ENCODE peak calls at places on chromosome 15, in eight cellular contexts. A, S, G, D, F, Q, C and X are unnamed samples.

GRCh38 chr15:90396321-90396720 is 8.3 kb downstream of the IQGAP1 start:
- DNase-seq in D (no peak), C (no peak), Q (no peak), A (no peak), G (no peak), F (no peak), S (no peak), X (no peak)

GRCh38 chr15:61657461-61657860 is 402.8 kb downstream of the VPS13C start:
- DNase-seq in C (no peak), S (no peak), A (no peak), Q (no peak), G (no peak), D (no peak), F (no peak), X (no peak)

GRCh38 chr15:69346112-69346511 is 47.4 kb downstream of the PAQR5 start:
- DNase-seq in D (no peak), F (no peak), Q (no peak), S (peak; percentile 59), C (peak; percentile 42), A (no peak), G (peak; percentile 25), X (no peak)

GRCh38 chr15:64284037-64284436 is 71.9 kb downstream of the CSNK1G1 start:
- DNase-seq in G (no peak), A (no peak), C (peak; percentile 59), Q (no peak), D (no peak), S (peak; percentile 67), F (no peak), X (no peak)

GRCh38 chr15:60674704-60675405 is 195.9 kb upstream of the ICE2 start:
- DNase-seq in F (no peak), S (peak; percentile 54), Q (no peak), D (no peak), A (no peak), C (no peak), G (no peak), X (no peak)

GRCh38 chr15:86830304-86830703 is 750.6 kb downstream of the AGBL1 start:
- DNase-seq in F (no peak), S (no peak), C (peak; percentile 20), D (peak; percentile 7), Q (no peak), G (peak; percentile 8), A (no peak), X (no peak)

GRCh38 chr15:60682115-60682514 is 203.2 kb upstream of the ICE2 start:
- DNase-seq in C (peak; percentile 65), G (no peak), Q (no peak), D (no peak), F (no peak), A (no peak), S (peak; percentile 87), X (no peak)

GRCh38 chr15:45429974-45430792 is 51.8 kb upstream of the GATM start:
- DNase-seq in G (peak; percentile 70), C (peak; percentile 28), F (peak; percentile 22), D (peak; percentile 56), Q (no peak), A (peak; percentile 83), S (peak; percentile 59), X (no peak)

GRCh38 chr15:64157599-64158125 is 5.2 kb downstream of the PPIB start:
- DNase-seq in G (no peak), D (no peak), F (no peak), A (no peak), S (no peak), Q (no peak), C (no peak), X (no peak)

GRCh38 chr15:65406402-65407000 is 16.2 kb downstream of the IGDCC4 start:
- DNase-seq in C (no peak), F (no peak), G (no peak), D (no peak), S (no peak), Q (no peak), A (no peak), X (no peak)

GRCh38 chr15:100944237-100944875 is 25.2 kb downstream of the LRRK1 start:
- DNase-seq in C (no peak), Q (no peak), A (no peak), G (no peak), F (no peak), D (no peak), S (peak; percentile 34), X (no peak)

GRCh38 chr15:25172691-25173090 is 217.9 kb downstream of the SNRPN start:
- DNase-seq in S (no peak), D (no peak), F (no peak), C (no peak), Q (no peak), A (no peak), G (no peak), X (no peak)

GRCh38 chr15:25989327-25989726 is 126.2 kb upstream of the ATP10A start:
- DNase-seq in G (no peak), Q (no peak), F (no peak), A (no peak), C (no peak), D (peak; percentile 30), S (no peak), X (no peak)

GRCh38 chr15:60795471-60795870 is 316.5 kb upstream of the ICE2 start:
- DNase-seq in G (no peak), Q (no peak), A (no peak), F (no peak), C (no peak), S (no peak), D (no peak), X (no peak)

GRCh38 chr15:31222769-31223345 is 103.8 kb upstream of the KLF13 start:
- DNase-seq in A (no peak), C (no peak), S (no peak), D (no peak), Q (no peak), F (no peak), G (no peak), X (no peak)

GRCh38 chr15:99371180-99372103 is 120.2 kb downstream of the LRRC28 start:
- DNase-seq in D (no peak), G (no peak), F (no peak), C (peak; percentile 36), A (no peak), Q (peak; percentile 63), S (peak; percentile 60), X (no peak)

GRCh38 chr15:78325092-78325843 is 14.9 kb upstream of the CRABP1 start:
- DNase-seq in Q (no peak), F (no peak), S (no peak), A (peak; percentile 69), G (no peak), C (peak; percentile 66), D (peak; percentile 54), X (no peak)

GRCh38 chr15:41258706-41259471 is 27.8 kb downstream of the CHP1 start:
- DNase-seq in A (no peak), G (peak; percentile 91), Q (peak; percentile 31), C (peak; percentile 79), S (peak; percentile 53), F (peak; percentile 40), D (no peak), X (no peak)

GRCh38 chr15:47715856-47716445 is 1.4 kb upstream of the SEMA6D start:
- DNase-seq in Q (no peak), D (no peak), A (peak; percentile 53), G (no peak), F (no peak), C (no peak), S (peak; percentile 53), X (no peak)

GRCh38 chr15:90638963-90639362 is 78.2 kb upstream of the BLM start:
- DNase-seq in D (no peak), C (no peak), Q (no peak), G (no peak), S (no peak), A (no peak), F (no peak), X (no peak)

GRCh38 chr15:90571063-90571541 is 41.4 kb downstream of the CRTC3 start:
- DNase-seq in A (no peak), D (no peak), F (no peak), C (peak; percentile 21), S (peak; percentile 85), G (peak; percentile 91), Q (no peak), X (no peak)

GRCh38 chr15:51864408-51865056 is 35.1 kb downstream of the TMOD3 start:
- DNase-seq in A (no peak), F (no peak), S (peak; percentile 25), Q (no peak), G (peak; percentile 30), C (peak; percentile 56), D (no peak), X (no peak)

GRCh38 chr15:53831907-53832793 is 72.7 kb upstream of the WDR72 start:
- DNase-seq in F (peak; percentile 89), G (no peak), Q (no peak), A (no peak), S (no peak), C (no peak), D (peak; percentile 67), X (no peak)

GRCh38 chr15:43776718-43777292 is at the start of gene ELL3:
- DNase-seq in G (peak; percentile 83), F (peak; percentile 56), A (peak; percentile 75), C (peak; percentile 68), S (peak; percentile 88), Q (no peak), D (peak; percentile 87), X (no peak)

GRCh38 chr15:43774062-43774461 is 2.7 kb downstream of the ELL3 start:
- DNase-seq in G (no peak), D (no peak), S (no peak), Q (no peak), C (no peak), A (no peak), F (no peak), X (no peak)

GRCh38 chr15:43777293-43777819 is 590 bp upstream of the ELL3 start:
- DNase-seq in D (peak; percentile 78), S (peak; percentile 87), C (peak; percentile 76), G (peak; percentile 77), A (peak; percentile 74), F (peak; percentile 58), Q (peak; percentile 78), X (no peak)

GRCh38 chr15:43775411-43775965 is 1.3 kb downstream of the ELL3 start:
- DNase-seq in C (peak; percentile 48), S (peak; percentile 74), F (peak; percentile 79), Q (no peak), D (peak; percentile 92), G (peak; percentile 95), A (peak; percentile 40), X (no peak)

GRCh38 chr15:43776101-43776717 is 557 bp downstream of the ELL3 start:
- DNase-seq in D (peak; percentile 63), C (no peak), Q (peak; percentile 66), G (peak; percentile 25), A (peak; percentile 65), F (no peak), S (no peak), X (no peak)
- H3K9ac ChIP-seq in D (peak overlapping the region; percentile 39), C (peak overlapping the region; percentile 34), Q (peak overlapping the region; percentile 79), G (peak overlapping the region; percentile 53), A (no peak overlapping the region), F (peak overlapping the region; percentile 75), S (peak overlapping the region; percentile 78), X (no peak overlapping the region)

GRCh38 chr15:40055576-40056293 is 16.8 kb upstream of the SRP14 start:
- DNase-seq in D (peak; percentile 67), C (no peak), F (no peak), S (no peak), G (no peak), A (no peak), Q (no peak), X (no peak)
- H3K27ac ChIP-seq in D (no peak overlapping the region), C (no peak overlapping the region), F (no peak overlapping the region), S (no peak overlapping the region), G (peak overlapping the region; percentile 37), A (no peak overlapping the region), Q (peak overlapping the region; percentile 89), X (no peak overlapping the region)

GRCh38 chr15:74127954-74128784 is 2.2 kb upstream of the ISLR2 start:
- DNase-seq in A (peak; percentile 54), G (no peak), S (peak; percentile 63), C (peak; percentile 38), Q (no peak), F (no peak), D (no peak), X (no peak)
- H3K9ac ChIP-seq in A (no peak overlapping the region), G (no peak overlapping the region), S (peak overlapping the region; percentile 64), C (no peak overlapping the region), Q (no peak overlapping the region), F (no peak overlapping the region), D (peak overlapping the region; percentile 41), X (no peak overlapping the region)

GRCh38 chr15:66714543-66714981 is 12.5 kb downstream of the SMAD6 start:
- DNase-seq in S (peak; percentile 82), G (no peak), A (peak; percentile 14), F (no peak), C (peak; percentile 56), D (no peak), Q (no peak), X (no peak)
- H3K27ac ChIP-seq in S (peak overlapping the region; percentile 56), G (no peak overlapping the region), A (peak overlapping the region; percentile 65), F (no peak overlapping the region), C (no peak overlapping the region), D (no peak overlapping the region), Q (peak overlapping the region; percentile 22), X (peak overlapping the region; percentile 80)